ENCODE peak calls at places on chromosomes 11 and 22, in ten cellular contexts. E is pancreas, I is body of pancreas, M is upper lobe of left lung, Y is upper lobe of right lung, X is colonic mucosa, S is stomach, G is lower lobe of right lung, C is breast epithelium, P is prostate gland. Q is an unnamed sample.

GRCh38 chr11:71206186-71206585 is 46.2 kb downstream of the SHANK2 start:
- DNase-seq in X (peak; percentile 67), C (peak; percentile 47), E (no peak), P (peak; percentile 62), I (peak; percentile 48), Y (no peak), S (peak; percentile 54), G (peak; percentile 45), M (no peak), Q (no peak)

GRCh38 chr11:12175694-12176241 is 65.4 kb downstream of the MICAL2 start:
- DNase-seq in P (no peak), X (no peak), C (no peak), G (no peak), S (no peak), E (no peak), Y (peak; percentile 9), I (no peak), M (no peak), Q (no peak)

GRCh38 chr22:47018010-47018910 is 255.8 kb downstream of the TBC1D22A start:
- DNase-seq in I (no peak), C (no peak), X (no peak), S (peak; percentile 21), Y (peak; percentile 58), G (no peak), E (no peak), M (no peak), P (no peak), Q (no peak)

GRCh38 chr22:37559901-37560681 is at the start of gene CDC42EP1:
- DNase-seq in S (peak; percentile 74), C (no peak), M (peak; percentile 93), X (peak; percentile 84), Y (peak; percentile 87), I (peak; percentile 80), G (peak; percentile 73), E (peak; percentile 75), P (peak; percentile 52), Q (peak; percentile 65)

GRCh38 chr11:69640995-69641581 is at the start of gene CCND1:
- DNase-seq in E (peak; percentile 70), P (peak; percentile 80), X (peak; percentile 82), M (peak; percentile 92), C (peak; percentile 54), Y (peak; percentile 88), S (peak; percentile 75), G (peak; percentile 80), I (peak; percentile 75), Q (peak; percentile 76)

GRCh38 chr22:47205081-47205491 is 442.6 kb downstream of the TBC1D22A start:
- DNase-seq in C (peak; percentile 4), E (no peak), I (no peak), Y (no peak), S (peak; percentile 19), P (no peak), M (no peak), X (peak; percentile 13), G (no peak), Q (no peak)

GRCh38 chr11:115720537-115721308 is 216.5 kb upstream of the CADM1 start:
- DNase-seq in X (no peak), M (no peak), G (no peak), I (peak; percentile 25), P (no peak), C (no peak), S (no peak), E (no peak), Y (no peak), Q (no peak)

GRCh38 chr11:59011672-59012071 is 72.4 kb downstream of the GLYATL1 start:
- DNase-seq in P (no peak), M (no peak), Y (no peak), I (no peak), E (no peak), S (no peak), C (peak; percentile 24), X (no peak), G (no peak), Q (no peak)

DNA sequence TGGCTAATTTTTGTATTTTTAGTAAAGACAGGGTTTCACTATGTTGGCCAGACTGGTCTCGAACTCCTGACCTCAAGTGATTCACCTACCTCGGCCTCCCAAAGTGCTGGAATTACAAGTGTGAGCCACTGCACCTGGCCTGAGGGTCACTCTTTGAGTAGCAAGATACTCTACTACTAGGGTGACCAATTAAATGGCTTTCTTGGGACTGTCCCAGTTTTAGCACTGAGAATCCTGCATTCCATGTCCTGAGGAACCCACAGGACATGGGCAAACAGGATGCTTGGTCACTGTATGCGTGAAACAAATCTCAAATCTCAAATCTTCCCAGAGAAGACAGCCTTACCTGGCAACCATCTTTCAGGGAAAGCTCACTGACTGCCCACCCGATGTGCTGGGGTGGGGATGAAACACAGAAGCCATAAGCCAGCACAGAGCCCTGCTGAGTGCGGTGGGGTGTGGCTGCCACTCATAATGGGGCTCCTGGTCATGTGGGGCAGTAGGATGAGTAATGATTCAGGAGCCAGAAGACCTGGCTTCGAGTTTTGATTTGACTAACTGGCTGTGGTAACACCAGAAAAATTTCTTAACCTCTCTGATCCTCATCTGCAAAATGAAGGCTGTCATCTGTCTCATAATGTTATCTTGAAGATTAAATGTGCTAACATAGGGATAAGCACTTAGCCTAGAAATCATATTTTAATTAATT is 11.5 kb downstream of the CLMP start:
- DNase-seq in G (no peak), M (no peak), I (no peak), S (no peak), X (no peak), E (no peak), Y (no peak), C (no peak), P (no peak), Q (no peak)
- H3K4me1 ChIP-seq in G (no peaks in the 10 kb centered on the region), M (peaks cover 4% of the 10 kb centered on the region), I (no peaks in the 10 kb centered on the region), S (peaks cover 68% of the 10 kb centered on the region), X (no peaks in the 10 kb centered on the region), E (no peaks in the 10 kb centered on the region), Y (peaks cover 2% of the 10 kb centered on the region), C (no peaks in the 10 kb centered on the region), P (no peaks in the 10 kb centered on the region), Q (no peaks in the 10 kb centered on the region)

DNA sequence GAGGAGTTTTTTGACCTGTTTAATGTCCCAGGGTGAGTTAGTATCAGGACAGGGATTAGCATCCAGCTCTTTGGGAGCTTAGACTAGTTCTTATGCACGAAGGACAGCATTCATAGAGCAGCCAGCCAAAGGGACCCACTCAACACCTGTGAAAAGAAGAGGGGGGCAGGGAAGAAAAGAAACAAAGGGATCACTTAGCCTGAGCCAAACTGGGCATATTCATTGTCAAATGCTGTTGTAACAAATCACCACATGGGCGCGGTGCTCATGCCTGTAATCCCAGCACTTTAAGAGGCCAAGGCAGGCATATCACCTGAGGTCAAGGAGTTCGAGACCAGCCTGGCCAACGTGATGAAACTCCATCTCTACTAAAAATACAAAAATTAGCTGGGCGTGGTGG is 57.3 kb downstream of the CHRDL2 start:
- DNase-seq in C (no peak), P (no peak), M (no peak), I (no peak), E (no peak), X (peak; percentile 9), G (no peak), S (no peak), Y (no peak), Q (no peak)
- H3K27ac ChIP-seq in C (peak overlapping the region; percentile 79), P (no peak overlapping the region), M (no peak overlapping the region), I (no peak overlapping the region), E (no peak overlapping the region), X (peak overlapping the region; percentile 66), G (no peak overlapping the region), S (peak overlapping the region; percentile 83), Y (no peak overlapping the region), Q (peak overlapping the region; percentile 80)

DNA sequence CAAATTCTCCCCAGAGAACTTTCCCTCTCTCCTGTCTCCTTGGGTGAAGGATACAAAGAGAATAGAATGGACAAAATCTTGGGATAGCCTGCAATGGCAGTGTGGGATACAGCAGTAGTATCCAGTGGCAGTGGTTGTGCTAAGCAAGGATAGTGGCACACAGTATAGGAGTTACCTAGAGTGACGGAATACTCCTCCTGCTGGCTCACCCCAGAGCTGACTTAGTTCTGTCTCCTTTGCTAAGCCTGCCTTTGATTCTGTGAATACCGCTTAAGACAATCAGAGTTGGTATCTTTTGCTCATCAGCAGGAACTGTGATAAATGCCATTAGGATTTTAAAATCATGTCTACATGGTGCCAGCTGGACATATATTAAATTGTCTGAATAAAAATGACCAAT is 404.3 kb downstream of the JRKL start:
- DNase-seq in C (no peak), M (no peak), Y (no peak), X (no peak), P (no peak), E (no peak), S (no peak), I (no peak), G (no peak), Q (no peak)
- TF ChIP-seq CTCF in C (no peak), M (no peak), Y (no peak), X (no peak), P (no peak), E (no peak), S (no peak), I (no peak), G (no peak), Q (no peak)

GRCh38 chr11:75893202-75893601 is 78.2 kb downstream of the UVRAG start:
- DNase-seq in C (no peak), X (no peak), P (no peak), E (no peak), M (no peak), Y (no peak), I (no peak), S (no peak), G (no peak), Q (no peak)

GRCh38 chr11:75896843-75897419 is 81.9 kb downstream of the UVRAG start:
- DNase-seq in C (no peak), E (no peak), G (no peak), M (no peak), P (no peak), X (no peak), I (no peak), Y (no peak), S (no peak), Q (no peak)

GRCh38 chr11:75888391-75888790 is 73.4 kb downstream of the UVRAG start:
- DNase-seq in M (no peak), E (no peak), Y (no peak), S (no peak), P (no peak), C (no peak), I (no peak), G (no peak), X (no peak), Q (no peak)

GRCh38 chr11:75894036-75894585 is 79.1 kb downstream of the UVRAG start:
- DNase-seq in M (no peak), E (no peak), X (no peak), S (no peak), Y (no peak), P (no peak), C (no peak), I (no peak), G (no peak), Q (no peak)

DNA sequence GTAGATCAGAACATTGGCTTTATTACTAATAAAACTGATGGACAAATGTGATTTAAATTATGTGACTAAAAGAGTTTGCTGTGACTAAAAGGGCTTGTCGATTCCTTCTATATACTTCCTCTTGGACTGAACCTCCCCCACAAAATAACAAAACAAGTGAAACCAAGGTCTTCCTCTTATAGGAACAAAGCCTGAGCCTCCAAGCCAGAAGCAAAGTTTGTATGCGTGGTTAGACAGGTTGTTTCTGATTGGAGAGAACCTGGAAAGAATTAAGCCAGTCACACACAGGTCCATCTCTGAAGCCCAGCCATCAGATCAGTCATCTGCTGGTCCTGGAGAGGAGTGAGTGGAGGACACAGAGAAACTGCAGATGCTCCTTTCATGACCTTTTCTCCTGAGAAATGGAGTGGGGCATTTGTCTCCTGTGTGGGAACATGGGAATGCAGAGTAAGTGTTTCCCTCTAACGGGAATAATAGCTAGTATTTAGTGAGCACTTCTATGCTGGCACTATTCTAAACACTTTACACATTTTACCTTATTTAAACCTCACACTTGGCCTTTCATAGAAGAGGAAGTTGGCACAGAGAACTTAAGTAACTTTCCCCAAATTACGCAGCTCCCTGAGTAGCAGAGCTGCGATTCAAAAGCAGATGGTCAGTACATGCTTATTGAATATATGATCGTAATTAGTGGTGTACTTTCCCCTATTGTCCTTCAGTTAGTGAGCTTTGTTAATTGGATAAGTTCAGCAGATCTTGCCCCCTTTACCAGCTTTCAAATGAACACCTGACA is 77.1 kb downstream of the UVRAG start:
- DNase-seq in G (no peak), C (no peak), P (no peak), X (no peak), I (no peak), S (no peak), E (no peak), M (no peak), Y (no peak), Q (no peak)
- H3K4me1 ChIP-seq in G (peaks cover 4% of the 10 kb centered on the region), C (no peaks in the 10 kb centered on the region), P (no peaks in the 10 kb centered on the region), X (no peaks in the 10 kb centered on the region), I (no peaks in the 10 kb centered on the region), S (peaks cover 8% of the 10 kb centered on the region), E (no peaks in the 10 kb centered on the region), M (no peaks in the 10 kb centered on the region), Y (peaks cover 5% of the 10 kb centered on the region), Q (peaks cover 18% of the 10 kb centered on the region)

Q was measured in left ventricle myocardium inferior.